ENCODE peak calls at places on chromosomes 1 and 21, in four cellular contexts. C, H, R and P are unnamed samples.

GRCh38 chr1:111852216-111852615 is 96.5 kb downstream of the DDX20 start:
- DNase-seq in C (no peak), H (peak; percentile 50), R (no peak), P (no peak)

GRCh38 chr1:22526098-22526497 is 37.2 kb upstream of the EPHA8 start:
- DNase-seq in C (no peak), H (no peak), R (no peak), P (no peak)

GRCh38 chr1:13801711-13802486 is 101.9 kb downstream of the PRDM2 start:
- DNase-seq in C (no peak), H (no peak), R (no peak), P (no peak)

GRCh38 chr21:38721983-38722382 is 83.7 kb upstream of the ETS2 start:
- DNase-seq in C (no peak), H (no peak), R (no peak), P (no peak)

GRCh38 chr1:58718435-58718834 is 18.6 kb upstream of the MYSM1 start:
- DNase-seq in C (no peak), H (no peak), R (peak; percentile 40), P (no peak)

GRCh38 chr1:10928654-10929053 is 83.8 kb upstream of the TARDBP start:
- DNase-seq in C (no peak), H (no peak), R (no peak), P (no peak)

GRCh38 chr1:244054924-244055263 is 3.8 kb downstream of the ZBTB18 start:
- DNase-seq in C (no peak), H (no peak), R (no peak), P (no peak)

GRCh38 chr1:4090556-4090955 is 190.5 kb upstream of the C1orf174 start:
- DNase-seq in C (no peak), H (no peak), R (no peak), P (no peak)

GRCh38 chr1:22877980-22878379 is 94.7 kb downstream of the LACTBL1 start:
- DNase-seq in C (no peak), H (no peak), R (no peak), P (no peak)

GRCh38 chr1:151790940-151791651 is 796 bp upstream of the TDRKH start:
- DNase-seq in C (no peak), H (peak; percentile 77), R (peak; percentile 32), P (no peak)

GRCh38 chr1:82284213-82284612 is 483.5 kb downstream of the ADGRL2 start:
- DNase-seq in C (no peak), H (no peak), R (no peak), P (no peak)

GRCh38 chr1:152440635-152441471 is 26.8 kb upstream of the CRNN start:
- DNase-seq in C (peak; percentile 71), H (peak; percentile 81), R (peak; percentile 14), P (peak; percentile 84)

GRCh38 chr1:228373004-228373680 is 33.5 kb downstream of the TRIM11 start:
- DNase-seq in C (no peak), H (no peak), R (no peak), P (no peak)

GRCh38 chr1:147225193-147225730 is at the start of gene FMO5:
- DNase-seq in C (peak; percentile 52), H (no peak), R (peak; percentile 46), P (peak; percentile 67)

GRCh38 chr21:27572681-27573080 is 605.8 kb upstream of the ADAMTS5 start:
- DNase-seq in C (no peak), H (no peak), R (no peak), P (no peak)

GRCh38 chr1:1839311-1839965 is 51.4 kb downstream of the GNB1 start:
- DNase-seq in C (no peak), H (no peak), R (no peak), P (no peak)

GRCh38 chr21:38839683-38840286 is 34.1 kb downstream of the ETS2 start:
- DNase-seq in C (no peak), H (no peak), R (no peak), P (no peak)

GRCh38 chr21:45870851-45871615 is 110.5 kb upstream of the COL6A1 start:
- DNase-seq in C (no peak), H (no peak), R (no peak), P (no peak)

GRCh38 chr1:200917291-200917817 is 22.7 kb downstream of the INAVA start:
- DNase-seq in C (no peak), H (peak; percentile 36), R (peak; percentile 21), P (no peak)

GRCh38 chr21:46151261-46151988 is 4.0 kb downstream of the FTCD start:
- DNase-seq in C (no peak), H (no peak), R (no peak), P (no peak)

GRCh38 chr1:93575586-93576271 is 105.9 kb downstream of the BCAR3 start:
- DNase-seq in C (no peak), H (peak; percentile 8), R (peak; percentile 96), P (peak; percentile 4)

GRCh38 chr1:41711581-41711980 is 207.1 kb downstream of the HIVEP3 start:
- DNase-seq in C (no peak), H (no peak), R (no peak), P (no peak)

GRCh38 chr1:39759436-39759726 is 11.8 kb downstream of the OXCT2 start:
- DNase-seq in C (no peak), H (no peak), R (no peak), P (no peak)

GRCh38 chr1:86156571-86157455 is at the start of gene COL24A1:
- DNase-seq in C (no peak), H (no peak), R (peak; percentile 84), P (peak; percentile 57)

GRCh38 chr1:164781980-164782379 is 223.0 kb downstream of the PBX1 start:
- DNase-seq in C (no peak), H (no peak), R (no peak), P (no peak)

GRCh38 chr1:118949317-118949716 is 38.8 kb downstream of the TBX15 start:
- DNase-seq in C (no peak), H (no peak), R (no peak), P (no peak)

GRCh38 chr1:43973981-43974442 is 748 bp upstream of the ATP6V0B start:
- DNase-seq in C (no peak), H (peak; percentile 47), R (peak; percentile 100), P (no peak)

GRCh38 chr1:71587961-71588360 is 507.1 kb upstream of the ZRANB2 start:
- DNase-seq in C (no peak), H (no peak), R (peak; percentile 34), P (no peak)

GRCh38 chr1:153617677-153618076 is 1.6 kb upstream of the S100A14 start:
- DNase-seq in C (peak; percentile 81), H (peak; percentile 85), R (no peak), P (peak; percentile 76)

GRCh38 chr1:162136760-162137537 is 67.5 kb downstream of the NOS1AP start:
- DNase-seq in C (no peak), H (peak; percentile 10), R (no peak), P (no peak)